ENCODE peak calls at places on chromosomes 1 and 21, in seven cellular contexts. O is K562, D is HepG2, G is H1, H is HCT116, I is GM12878, P is SK-N-SH. C is an unnamed sample.

GRCh38 chr1:202084791-202085681 is 37.7 kb upstream of the GPR37L1 start:
- DNase-seq in O (no peak), D (peak; percentile 99), G (peak; percentile 60), H (peak; percentile 87), I (no peak), P (no peak), C (no peak)

GRCh38 chr1:172136925-172137324 is 283.6 kb upstream of the C1orf105 start:
- DNase-seq in O (no peak), D (no peak), G (no peak), H (no peak), I (no peak), P (no peak), C (no peak)

GRCh38 chr1:212110617-212111016 is 75.1 kb downstream of the DTL start:
- DNase-seq in O (no peak), D (no peak), G (no peak), H (no peak), I (no peak), P (no peak), C (no peak)

GRCh38 chr1:198523183-198523942 is 17.1 kb downstream of the ATP6V1G3 start:
- DNase-seq in O (no peak), D (no peak), G (no peak), H (no peak), I (no peak), P (no peak), C (no peak)

GRCh38 chr1:193144361-193144938 is 22.6 kb downstream of the CDC73 start:
- DNase-seq in O (no peak), D (no peak), G (no peak), H (no peak), I (no peak), P (no peak), C (no peak)

GRCh38 chr1:90434460-90434859 is 282.6 kb downstream of the BARHL2 start:
- DNase-seq in O (no peak), D (no peak), G (no peak), H (peak; percentile 13), I (no peak), P (no peak), C (no peak)

GRCh38 chr1:170807432-170807831 is 127.9 kb upstream of the MROH9 start:
- DNase-seq in O (no peak), D (no peak), G (no peak), H (peak; percentile 56), I (no peak), P (no peak), C (no peak)

GRCh38 chr1:25018110-25018470 is 88.0 kb upstream of the RUNX3 start:
- DNase-seq in O (no peak), D (no peak), G (no peak), H (no peak), I (no peak), P (no peak), C (no peak)

GRCh38 chr1:226629896-226630550 is 81.5 kb downstream of the STUM start:
- DNase-seq in O (no peak), D (no peak), G (no peak), H (no peak), I (no peak), P (no peak), C (no peak)

GRCh38 chr1:145946477-145946986 is 11.3 kb downstream of the LIX1L start:
- DNase-seq in O (no peak), D (no peak), G (no peak), H (no peak), I (no peak), P (no peak), C (no peak)

GRCh38 chr1:15405106-15405850 is 4.4 kb upstream of the EFHD2 start:
- DNase-seq in O (no peak), D (no peak), G (no peak), H (no peak), I (no peak), P (no peak), C (peak; percentile 41)

GRCh38 chr1:98870959-98871903 is 133.4 kb downstream of the PLPPR5 start:
- DNase-seq in O (no peak), D (no peak), G (no peak), H (no peak), I (peak; percentile 73), P (peak; percentile 11), C (no peak)

GRCh38 chr1:114758251-114758832 is 558 bp upstream of the CSDE1 start:
- DNase-seq in O (no peak), D (peak; percentile 7), G (no peak), H (no peak), I (no peak), P (peak; percentile 6), C (no peak)

GRCh38 chr1:1625404-1625775 is 6.6 kb upstream of the MMP23B start:
- DNase-seq in O (no peak), D (no peak), G (no peak), H (no peak), I (no peak), P (no peak), C (no peak)

GRCh38 chr1:203700901-203701300 is 64.1 kb upstream of the LAX1 start:
- DNase-seq in O (no peak), D (no peak), G (no peak), H (no peak), I (no peak), P (no peak), C (no peak)

GRCh38 chr1:203703586-203703985 is 61.4 kb upstream of the LAX1 start:
- DNase-seq in O (no peak), D (no peak), G (no peak), H (no peak), I (no peak), P (no peak), C (no peak)

GRCh38 chr1:203701606-203702005 is 63.4 kb upstream of the LAX1 start:
- DNase-seq in O (no peak), D (no peak), G (no peak), H (no peak), I (no peak), P (no peak), C (no peak)

GRCh38 chr1:203704120-203704519 is 60.9 kb upstream of the LAX1 start:
- DNase-seq in O (no peak), D (no peak), G (no peak), H (no peak), I (no peak), P (no peak), C (no peak)

DNA sequence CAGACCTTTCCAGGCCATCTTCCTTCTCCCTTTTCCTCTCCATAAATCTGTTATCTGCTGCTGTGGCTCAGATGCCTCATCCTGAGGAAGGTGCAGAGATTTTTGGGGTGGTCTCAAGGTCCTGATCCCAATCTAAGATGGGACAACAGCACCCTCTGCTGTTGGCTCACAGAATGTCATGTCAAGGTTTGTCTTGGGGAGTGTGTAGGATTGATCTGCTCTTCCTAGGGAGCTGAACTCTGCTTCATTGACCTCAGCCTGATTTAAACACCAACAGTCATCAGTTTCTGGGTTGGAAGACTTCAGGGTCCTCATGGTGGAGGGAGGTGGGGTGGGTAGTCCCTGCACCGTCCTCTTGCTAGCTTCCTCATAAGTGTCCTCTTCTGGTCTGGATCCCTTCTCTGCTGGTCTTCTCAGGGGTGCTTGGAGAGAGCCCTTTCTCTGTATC is 62.8 kb upstream of the LAX1 start:
- DNase-seq in O (peak; percentile 83), D (peak; percentile 36), G (peak; percentile 90), H (peak; percentile 35), I (peak; percentile 40), P (peak; percentile 74), C (peak; percentile 64)
- TF ChIP-seq JUND in O (peak; percentile 59), D (no peak), G (no peak), H (no peak), I (no peak), P (no peak), C (no peak)

GRCh38 chr1:225467193-225468020 is 39.6 kb upstream of the LBR start:
- DNase-seq in O (no peak), D (no peak), G (no peak), H (no peak), I (peak; percentile 74), P (no peak), C (no peak)

GRCh38 chr1:225470210-225470609 is 42.4 kb upstream of the LBR start:
- DNase-seq in O (no peak), D (no peak), G (no peak), H (no peak), I (no peak), P (no peak), C (no peak)

GRCh38 chr1:225466848-225467192 is 39.0 kb upstream of the LBR start:
- DNase-seq in O (no peak), D (no peak), G (no peak), H (no peak), I (no peak), P (no peak), C (no peak)

GRCh38 chr1:225469051-225469450 is 41.2 kb upstream of the LBR start:
- DNase-seq in O (no peak), D (no peak), G (no peak), H (no peak), I (no peak), P (no peak), C (no peak)

GRCh38 chr1:225468270-225469020 is 40.6 kb upstream of the LBR start:
- DNase-seq in O (no peak), D (no peak), G (no peak), H (no peak), I (no peak), P (no peak), C (no peak)
- TF ChIP-seq JUND in O (no peak), D (no peak), G (no peak), H (no peak), I (no peak), P (no peak), C (no peak)

DNA sequence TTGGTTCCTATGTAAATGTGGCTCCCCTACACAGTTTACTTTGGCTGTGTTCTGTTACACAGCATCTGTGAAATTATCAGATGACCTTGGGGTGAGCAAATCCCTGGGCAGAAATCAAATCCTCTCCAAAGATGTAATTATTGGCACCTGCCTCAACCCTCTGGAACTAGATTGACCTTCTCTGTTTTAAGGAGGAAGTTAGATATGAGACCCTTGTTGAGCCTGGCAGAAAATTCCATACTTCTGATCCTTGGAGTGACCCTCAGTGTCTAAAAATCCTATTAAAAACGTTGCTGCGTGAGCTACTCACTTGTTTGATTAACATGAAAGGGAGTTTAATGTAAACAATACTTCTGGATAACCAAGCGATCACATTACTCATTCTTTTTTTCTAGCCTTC is 122.0 kb downstream of the CLIC6 start:
- DNase-seq in O (no peak), D (no peak), G (no peak), H (no peak), I (no peak), P (peak; percentile 34), C (no peak)
- TF ChIP-seq JUND in O (no peak), D (no peak), G (no peak), H (no peak), I (no peak), P (no peak), C (no peak)

GRCh38 chr1:100657876-100658715 is 61.4 kb upstream of the VCAM1 start:
- DNase-seq in O (no peak), D (peak; percentile 1), G (no peak), H (no peak), I (no peak), P (peak; percentile 7), C (no peak)
- TF ChIP-seq JUND in O (no peak), D (no peak), G (no peak), H (no peak), I (no peak), P (no peak), C (no peak)